ENCODE peak calls at places on chromosomes 2 and 18, in seven cellular contexts. P, Z, G, A, T, Y and N are unnamed samples.

GRCh38 chr2:237258146-237258545 is 155.8 kb downstream of the COL6A3 start:
- DNase-seq in G (no peak), P (no peak), T (no peak), Z (no peak), Y (peak), A (no peak), N (no peak)

GRCh38 chr18:51070545-51070944 is 40.5 kb downstream of the SMAD4 start:
- DNase-seq in G (no peak), A (no peak), Y (peak), T (no peak), Z (no peak), P (no peak), N (no peak)

GRCh38 chr2:168568476-168569227 is 112.6 kb downstream of the CERS6 start:
- DNase-seq in P (no peak), G (no peak), Z (no peak), Y (peak), T (no peak), A (peak), N (no peak)

GRCh38 chr2:129467941-129468340 is 511.5 kb upstream of the RAB6C start:
- DNase-seq in P (peak), Z (no peak), Y (no peak), G (no peak), A (no peak), T (no peak), N (no peak)

GRCh38 chr2:44335806-44336538 is 25.3 kb downstream of the PREPL start:
- DNase-seq in P (no peak), Y (peak), T (no peak), A (no peak), G (no peak), Z (no peak), N (no peak)

GRCh38 chr2:237917696-237918374 is 49.0 kb upstream of the UBE2F start:
- DNase-seq in Y (no peak), G (no peak), P (no peak), T (no peak), A (no peak), Z (no peak), N (no peak)

GRCh38 chr18:9091066-9091476 is 11.4 kb upstream of the NDUFV2 start:
- DNase-seq in G (no peak), A (no peak), Z (no peak), P (no peak), Y (no peak), T (no peak), N (no peak)

GRCh38 chr2:127577973-127578372 is 42.5 kb downstream of the MYO7B start:
- DNase-seq in Z (no peak), G (no peak), Y (no peak), P (peak), T (no peak), A (no peak), N (no peak)

GRCh38 chr18:54950221-54950620 is 9.0 kb downstream of the CCDC68 start:
- DNase-seq in T (no peak), P (no peak), Z (no peak), Y (no peak), G (no peak), A (peak), N (no peak)

GRCh38 chr2:5685225-5685624 is 7.0 kb upstream of the SOX11 start:
- DNase-seq in Y (no peak), G (no peak), A (no peak), Z (no peak), P (no peak), T (no peak), N (no peak)

DNA sequence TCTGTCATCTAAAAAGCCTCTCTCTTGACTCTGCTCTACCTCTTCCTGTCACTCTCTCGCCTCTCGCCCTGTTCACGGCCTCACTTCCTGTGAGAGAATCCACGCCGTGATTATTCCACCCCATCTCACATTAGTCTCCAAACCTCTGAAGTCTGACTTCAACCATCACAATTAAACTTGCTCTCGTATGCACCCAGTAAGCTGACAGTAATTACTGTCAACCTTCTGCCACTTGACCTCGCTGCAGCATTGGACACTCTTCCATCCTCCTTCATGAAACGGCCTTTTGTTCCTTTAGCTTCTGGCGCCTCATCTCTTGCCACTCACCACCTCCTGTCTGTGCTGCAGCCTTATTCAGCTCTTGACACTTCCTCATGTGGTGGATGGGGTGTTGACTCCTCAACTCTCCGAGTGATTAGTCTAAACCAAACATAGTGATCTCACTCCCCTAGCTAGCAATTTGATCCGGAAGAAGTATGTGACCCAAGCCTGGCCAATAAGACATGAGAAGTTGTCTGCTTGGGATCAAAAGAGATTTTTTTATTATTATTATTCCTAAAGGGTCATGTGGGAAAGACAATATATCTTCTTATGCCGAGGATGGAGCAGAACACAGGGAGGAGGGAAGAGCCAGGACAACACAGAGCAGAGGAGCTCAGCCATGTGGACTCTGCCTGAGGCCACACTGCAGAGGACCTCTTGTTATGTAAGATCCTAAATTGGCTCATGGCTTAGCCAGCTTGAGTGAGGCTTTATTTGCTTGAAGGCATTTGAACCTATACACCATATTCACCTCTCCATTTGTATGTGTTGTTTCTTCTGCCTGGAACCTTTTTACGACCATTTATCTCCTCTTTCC is 38.4 kb upstream of the MYO1B start:
- DNase-seq in Z (no peak), P (no peak), A (no peak), Y (peak), T (peak), G (no peak), N (no peak)
- TF ChIP-seq POLR2A in Z (no peak), P (no peak), A (peak), Y (no peak), T (peak), G (no peak), N (no peak)

DNA sequence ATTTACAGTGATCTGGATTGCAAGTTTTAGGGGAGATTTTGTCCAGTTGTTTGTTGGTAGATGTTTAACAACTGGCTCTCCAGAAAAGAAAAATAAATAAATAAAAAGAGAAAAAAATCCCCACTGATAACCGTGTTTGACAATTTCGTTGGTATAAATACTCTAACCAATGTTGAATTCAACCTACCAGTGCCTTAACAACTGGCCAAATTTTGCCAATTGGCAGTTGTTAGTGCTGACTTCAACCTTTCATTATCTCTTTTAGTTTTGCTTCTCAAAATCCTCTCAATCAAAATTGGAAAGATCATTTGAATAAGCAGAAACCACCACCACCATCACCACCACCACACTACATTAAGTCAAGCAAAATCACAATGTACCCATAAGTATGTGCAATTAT is 490.3 kb downstream of the PIK3C3 start:
- DNase-seq in T (no peak), G (no peak), P (no peak), Y (no peak), Z (no peak), A (no peak), N (no peak)
- H3K4me3 ChIP-seq in T (no peak), G (no peak), P (no peak), Y (no peak), Z (no peak), A (no peak), N (no peak)

DNA sequence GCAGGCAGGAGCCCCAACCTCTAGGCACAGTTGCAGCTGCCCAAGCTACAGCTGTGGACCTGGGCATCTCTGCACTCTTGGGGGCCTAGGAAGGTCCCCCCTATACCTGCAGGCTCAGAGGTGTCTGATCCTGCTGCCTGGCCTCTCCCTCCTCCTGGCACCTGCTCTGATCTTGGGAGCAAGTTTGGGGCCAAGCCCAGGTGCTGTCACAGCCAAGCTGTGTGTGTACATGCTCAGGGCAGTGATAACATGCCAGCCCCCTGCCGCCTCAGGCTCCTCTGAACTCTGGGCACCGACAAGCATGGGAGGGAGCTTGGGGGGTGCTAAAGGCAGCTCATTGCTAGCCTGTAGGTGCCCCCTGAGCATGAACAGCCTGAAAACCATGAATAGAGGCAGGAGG is 829.6 kb upstream of the VRK2 start:
- DNase-seq in G (no peak), A (no peak), P (no peak), Y (no peak), Z (no peak), T (no peak), N (no peak)
- TF ChIP-seq CTCF in G (no peak), A (no peak), P (no peak), Y (no peak), Z (no peak), T (no peak), N (no peak)

DNA sequence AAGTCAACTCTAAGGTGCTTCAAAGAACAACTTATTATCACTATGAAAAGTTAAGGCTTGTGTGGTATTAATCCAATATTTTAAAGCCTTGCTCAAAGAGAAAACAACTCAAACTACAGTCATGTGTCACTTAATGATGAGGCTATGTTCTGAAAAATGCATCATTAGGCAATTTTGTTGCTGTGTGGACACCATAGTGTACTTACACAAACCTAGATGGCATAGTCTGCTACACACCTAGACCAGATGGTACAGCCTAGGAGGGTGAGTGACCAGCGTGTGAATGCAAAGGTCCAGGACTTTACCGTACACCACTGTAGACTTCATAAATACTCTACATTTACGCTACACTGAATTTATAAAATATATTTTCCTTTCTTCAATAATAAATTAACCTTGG is 3.0 kb downstream of the MBOAT2 start:
- DNase-seq in A (no peak), Y (no peak), G (no peak), Z (no peak), P (no peak), T (no peak), N (no peak)
- TF ChIP-seq POLR2A in A (no peak), Y (no peak), G (no peak), Z (no peak), P (no peak), T (no peak), N (no peak)

GRCh38 chr18:80106482-80107051 is 2.5 kb upstream of the ADNP2 start:
- DNase-seq in G (no peak), P (no peak), A (peak), Y (peak), T (no peak), Z (no peak), N (no peak)

GRCh38 chr18:80108739-80109675 is at the start of gene ADNP2:
- DNase-seq in A (peak), G (peak), P (peak), T (peak), Z (peak), Y (peak), N (peak)

GRCh38 chr18:80107396-80107795 is 1.7 kb upstream of the ADNP2 start:
- DNase-seq in A (no peak), Y (no peak), P (no peak), T (no peak), G (no peak), Z (no peak), N (no peak)

GRCh38 chr18:80109676-80110078 is 615 bp downstream of the ADNP2 start:
- DNase-seq in Y (peak), T (peak), G (peak), Z (peak), A (peak), P (peak), N (peak)

DNA sequence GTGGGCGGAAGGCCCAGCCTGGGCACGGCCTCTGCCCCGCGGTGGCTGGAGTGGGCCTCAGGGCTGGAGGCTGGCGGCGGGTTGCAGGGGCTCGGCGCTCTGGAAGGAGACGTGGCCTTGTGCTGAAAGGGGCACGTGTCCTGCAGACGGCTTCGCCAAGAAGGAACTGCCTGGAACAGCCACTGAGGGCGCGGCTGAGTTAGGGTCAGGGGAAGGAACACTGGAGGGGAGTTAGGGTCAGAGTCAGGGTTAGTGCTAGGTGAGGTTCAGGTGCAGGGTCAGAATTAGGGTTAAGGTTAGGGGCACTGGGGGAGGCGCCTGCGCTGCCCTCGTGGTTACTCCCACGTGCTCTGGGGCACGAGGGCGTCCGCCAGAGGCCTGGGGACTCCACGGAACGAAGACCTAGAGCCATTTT is 933 bp upstream of the ADNP2 start:
- DNase-seq in G (no peak), Y (no peak), T (no peak), Z (no peak), A (no peak), P (no peak), N (no peak)
- H3K4me3 ChIP-seq in G (no peak), Y (no peak), T (no peak), Z (no peak), A (no peak), P (no peak), N (no peak)